ENCODE peak calls at places on chromosomes 11 and 22, in four cellular contexts. One of them, this sample, is unnamed.

GRCh38 chr11:123195182-123196059 is at the start of gene CLMP:
- DNase-seq in GM23338: peak
- DNase-seq in GM23248: peak
- DNase-seq in HCT116: no peak
- DNase-seq in this sample: no peak

GRCh38 chr22:45425101-45425500 is 11.6 kb downstream of the RIBC2 start:
- DNase-seq in HCT116: no peak
- DNase-seq in GM23338: no peak
- DNase-seq in GM23248: peak
- DNase-seq in this sample: no peak

GRCh38 chr11:68312117-68312779 is at the start of gene LRP5:
- DNase-seq in GM23248: peak
- DNase-seq in HCT116: no peak
- DNase-seq in GM23338: peak
- DNase-seq in this sample: peak

GRCh38 chr11:124329787-124330478 is 9.9 kb upstream of the OR8D2 start:
- DNase-seq in GM23338: peak
- DNase-seq in GM23248: peak
- DNase-seq in HCT116: no peak
- DNase-seq in this sample: peak

GRCh38 chr11:31799036-31799793 is 11.9 kb downstream of the PAX6 start:
- DNase-seq in GM23338: peak
- DNase-seq in GM23248: no peak
- DNase-seq in HCT116: no peak
- DNase-seq in this sample: peak

GRCh38 chr22:41619979-41620645 is 731 bp downstream of the DESI1 start:
- DNase-seq in GM23338: peak
- DNase-seq in GM23248: peak
- DNase-seq in HCT116: no peak
- DNase-seq in this sample: peak

GRCh38 chr22:17957683-17958082 is 66.7 kb downstream of the MICAL3 start:
- DNase-seq in GM23248: peak
- DNase-seq in GM23338: no peak
- DNase-seq in HCT116: no peak
- DNase-seq in this sample: no peak

GRCh38 chr11:46674463-46675287 is 25.7 kb downstream of the ARHGAP1 start:
- DNase-seq in GM23338: peak
- DNase-seq in GM23248: no peak
- DNase-seq in HCT116: no peak
- DNase-seq in this sample: no peak

GRCh38 chr11:118260353-118260752 is 3.7 kb downstream of the MPZL2 start:
- DNase-seq in GM23248: no peak
- DNase-seq in HCT116: no peak
- DNase-seq in GM23338: no peak
- DNase-seq in this sample: no peak

GRCh38 chr11:63866211-63866610 is 27.3 kb downstream of the MARK2 start:
- DNase-seq in HCT116: no peak
- DNase-seq in GM23338: no peak
- DNase-seq in GM23248: peak
- DNase-seq in this sample: peak

GRCh38 chr11:128963744-128964340 is 21.2 kb upstream of the TP53AIP1 start:
- DNase-seq in GM23338: no peak
- DNase-seq in GM23248: no peak
- DNase-seq in HCT116: no peak
- DNase-seq in this sample: no peak

GRCh38 chr11:96200243-96200642 is 142.8 kb downstream of the MAML2 start:
- DNase-seq in HCT116: no peak
- DNase-seq in GM23248: peak
- DNase-seq in GM23338: no peak
- DNase-seq in this sample: no peak

GRCh38 chr11:86988351-86988881 is 33.2 kb upstream of the FZD4 start:
- DNase-seq in GM23338: no peak
- DNase-seq in GM23248: no peak
- DNase-seq in HCT116: no peak
- DNase-seq in this sample: no peak

GRCh38 chr22:36374603-36375024 is 13.2 kb downstream of the MYH9 start:
- DNase-seq in HCT116: peak
- DNase-seq in GM23338: no peak
- DNase-seq in GM23248: peak
- DNase-seq in this sample: no peak

GRCh38 chr11:75101424-75102128 is 4.9 kb upstream of the OR2AT4 start:
- DNase-seq in GM23248: no peak
- DNase-seq in GM23338: no peak
- DNase-seq in HCT116: no peak
- DNase-seq in this sample: no peak

GRCh38 chr11:61698173-61698965 is 18.2 kb downstream of the DAGLA start:
- DNase-seq in GM23248: no peak
- DNase-seq in GM23338: no peak
- DNase-seq in HCT116: no peak
- DNase-seq in this sample: no peak

GRCh38 chr22:49258107-49259010 is 569.3 kb downstream of the BRD1 start:
- DNase-seq in GM23248: no peak
- DNase-seq in GM23338: no peak
- DNase-seq in HCT116: no peak
- DNase-seq in this sample: no peak

GRCh38 chr11:59141673-59142460 is 789 bp upstream of the FAM111A start:
- DNase-seq in GM23248: peak
- DNase-seq in GM23338: peak
- DNase-seq in HCT116: no peak
- DNase-seq in this sample: no peak

GRCh38 chr11:110082899-110083298 is 10.3 kb upstream of the ZC3H12C start:
- DNase-seq in HCT116: no peak
- DNase-seq in GM23338: no peak
- DNase-seq in GM23248: no peak
- DNase-seq in this sample: no peak

GRCh38 chr11:36053314-36053713 is 109.5 kb downstream of the LDLRAD3 start:
- DNase-seq in HCT116: no peak
- DNase-seq in GM23248: no peak
- DNase-seq in GM23338: no peak
- DNase-seq in this sample: no peak

GRCh38 chr11:111982019-111982464 is 43.2 kb upstream of the DLAT start:
- DNase-seq in GM23248: peak
- DNase-seq in GM23338: peak
- DNase-seq in HCT116: peak
- DNase-seq in this sample: peak

GRCh38 chr22:46681010-46681409 is 57.0 kb downstream of the CERK start:
- DNase-seq in HCT116: no peak
- DNase-seq in GM23338: peak
- DNase-seq in GM23248: no peak
- DNase-seq in this sample: no peak

GRCh38 chr11:35525501-35526175 is at the start of gene PAMR1:
- DNase-seq in HCT116: no peak
- DNase-seq in GM23248: peak
- DNase-seq in GM23338: peak
- DNase-seq in this sample: peak

GRCh38 chr22:18044548-18045271 is 20.3 kb upstream of the MICAL3 start:
- DNase-seq in GM23338: no peak
- DNase-seq in GM23248: no peak
- DNase-seq in HCT116: no peak
- DNase-seq in this sample: no peak

GRCh38 chr11:108838804-108839128 is 173.9 kb downstream of the DDX10 start:
- DNase-seq in GM23338: no peak
- DNase-seq in GM23248: no peak
- DNase-seq in HCT116: no peak
- DNase-seq in this sample: no peak

GRCh38 chr11:71437879-71438278 is 10.3 kb downstream of the DHCR7 start:
- DNase-seq in GM23338: no peak
- DNase-seq in HCT116: no peak
- DNase-seq in GM23248: no peak
- DNase-seq in this sample: no peak

GRCh38 chr22:27011131-27011530 is 353.7 kb downstream of the MIAT start:
- DNase-seq in GM23338: no peak
- DNase-seq in GM23248: peak
- DNase-seq in HCT116: no peak
- DNase-seq in this sample: no peak

GRCh38 chr22:45948081-45948648 is 28.8 kb downstream of the WNT7B start:
- DNase-seq in HCT116: no peak
- DNase-seq in GM23338: no peak
- DNase-seq in GM23248: no peak
- DNase-seq in this sample: no peak

GRCh38 chr11:70601861-70602575 is 203.7 kb downstream of the CTTN start:
- DNase-seq in HCT116: no peak
- DNase-seq in GM23248: no peak
- DNase-seq in GM23338: no peak
- DNase-seq in this sample: no peak

GRCh38 chr22:40950888-40951794 is at the start of gene RBX1:
- DNase-seq in HCT116: peak
- DNase-seq in GM23338: peak
- DNase-seq in GM23248: peak
- DNase-seq in this sample: peak

GRCh38 chr22:43128928-43129424 is 14.2 kb downstream of the MCAT start:
- DNase-seq in HCT116: no peak
- DNase-seq in GM23338: peak
- DNase-seq in GM23248: no peak
- DNase-seq in this sample: peak
- TF ChIP-seq EZH2phosphoT487 in HCT116: no peak
- TF ChIP-seq EZH2phosphoT487 in GM23338: no peak
- TF ChIP-seq EZH2phosphoT487 in GM23248: no peak
- TF ChIP-seq EZH2phosphoT487 in this sample: no peak

GRCh38 chr11:66580803-66581202 is 12.1 kb downstream of the CCDC87 start:
- DNase-seq in HCT116: no peak
- DNase-seq in GM23338: no peak
- DNase-seq in GM23248: peak
- DNase-seq in this sample: no peak
- TF ChIP-seq EZH2phosphoT487 in HCT116: no peak
- TF ChIP-seq EZH2phosphoT487 in GM23338: no peak
- TF ChIP-seq EZH2phosphoT487 in GM23248: no peak
- TF ChIP-seq EZH2phosphoT487 in this sample: no peak

GRCh38 chr11:121829159-121829643 is 286.8 kb downstream of the BLID start:
- DNase-seq in GM23338: no peak
- DNase-seq in HCT116: peak
- DNase-seq in GM23248: peak
- DNase-seq in this sample: no peak
- TF ChIP-seq EZH2phosphoT487 in GM23338: no peak
- TF ChIP-seq EZH2phosphoT487 in HCT116: no peak
- TF ChIP-seq EZH2phosphoT487 in GM23248: peak
- TF ChIP-seq EZH2phosphoT487 in this sample: no peak

DNA sequence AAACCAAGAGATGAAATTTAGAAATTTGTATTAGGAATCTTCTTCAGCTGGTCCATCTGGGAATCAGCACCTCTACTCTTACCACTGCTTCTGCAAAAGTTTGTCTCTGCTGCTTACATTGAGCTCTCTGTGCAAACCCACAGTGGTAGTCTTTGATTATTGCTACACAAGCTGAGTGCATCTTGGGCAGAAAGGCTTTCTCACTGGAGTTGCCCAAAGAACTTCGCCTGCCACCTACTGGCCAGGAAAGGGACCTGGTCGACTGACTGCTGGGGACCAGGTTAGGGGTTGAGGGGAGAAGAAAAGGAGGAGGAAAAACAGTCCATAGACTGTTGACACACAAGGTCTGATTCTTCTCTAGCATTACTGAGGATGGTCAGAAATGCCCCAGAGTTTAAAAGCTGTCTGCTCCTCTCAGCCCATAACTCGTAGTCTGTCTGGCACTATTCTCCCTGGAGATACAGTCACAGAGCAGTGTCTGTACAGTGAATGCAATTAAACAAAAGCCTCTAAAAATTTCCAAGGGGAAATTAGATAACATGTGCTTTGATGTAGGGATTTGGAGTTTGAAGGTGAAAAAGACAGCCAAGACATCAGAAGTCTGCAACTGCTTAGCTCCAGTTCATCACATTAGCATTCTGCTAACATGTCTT is 215.0 kb upstream of the CTSC start:
- DNase-seq in GM23338: peak
- DNase-seq in GM23248: peak
- DNase-seq in HCT116: peak
- DNase-seq in this sample: peak
- TF ChIP-seq EZH2phosphoT487 in GM23338: no peak
- TF ChIP-seq EZH2phosphoT487 in GM23248: no peak
- TF ChIP-seq EZH2phosphoT487 in HCT116: no peak
- TF ChIP-seq EZH2phosphoT487 in this sample: no peak

DNA sequence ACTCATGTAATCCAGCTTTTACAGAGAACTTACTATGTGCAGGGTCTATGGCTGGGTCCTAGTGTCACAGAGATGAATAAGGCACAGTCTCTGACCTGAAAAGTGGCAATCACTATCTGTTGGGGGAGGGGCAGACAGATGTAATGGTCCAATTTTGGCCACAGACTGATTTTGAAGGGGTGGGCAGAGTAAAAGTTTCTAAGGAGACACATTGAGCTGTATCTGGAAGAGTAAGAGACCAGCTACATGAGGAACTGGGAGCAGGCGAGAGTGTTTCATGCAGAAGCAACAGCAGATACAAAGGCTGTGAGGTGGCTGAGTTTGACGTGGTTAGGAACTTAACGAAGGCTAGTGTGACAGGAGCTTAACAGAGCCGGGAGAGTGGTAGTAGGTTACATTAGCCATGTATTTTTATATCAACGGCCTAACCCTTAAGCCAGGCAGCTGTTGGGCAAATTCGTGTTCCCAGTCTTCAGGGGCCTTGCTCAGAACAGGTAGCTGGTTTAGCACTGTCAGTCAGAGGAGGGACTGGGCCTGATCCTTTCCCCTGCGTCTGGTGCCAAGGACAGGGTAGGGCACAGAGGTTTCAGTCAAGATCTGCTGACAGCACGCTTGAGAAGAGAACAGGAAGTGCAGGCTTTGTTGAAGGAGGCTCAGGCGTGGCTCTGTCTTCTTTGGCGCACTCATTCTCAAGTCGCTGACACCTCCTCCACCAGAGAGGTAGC is 1.4 kb upstream of the STIM1 start:
- DNase-seq in HCT116: no peak
- DNase-seq in GM23338: no peak
- DNase-seq in GM23248: no peak
- DNase-seq in this sample: peak
- TF ChIP-seq EZH2phosphoT487 in HCT116: no peak
- TF ChIP-seq EZH2phosphoT487 in GM23338: no peak
- TF ChIP-seq EZH2phosphoT487 in GM23248: no peak
- TF ChIP-seq EZH2phosphoT487 in this sample: no peak

GRCh38 chr22:23922921-23923320 is 28.7 kb downstream of the MIF start:
- DNase-seq in HCT116: no peak
- DNase-seq in GM23338: no peak
- DNase-seq in GM23248: no peak
- DNase-seq in this sample: no peak
- TF ChIP-seq EZH2phosphoT487 in HCT116: no peak
- TF ChIP-seq EZH2phosphoT487 in GM23338: no peak
- TF ChIP-seq EZH2phosphoT487 in GM23248: no peak
- TF ChIP-seq EZH2phosphoT487 in this sample: no peak

GRCh38 chr11:133945087-133945974 is 11.4 kb downstream of the IGSF9B start:
- DNase-seq in HCT116: no peak
- DNase-seq in GM23248: peak
- DNase-seq in GM23338: no peak
- DNase-seq in this sample: no peak
- TF ChIP-seq EZH2phosphoT487 in HCT116: no peak
- TF ChIP-seq EZH2phosphoT487 in GM23248: no peak
- TF ChIP-seq EZH2phosphoT487 in GM23338: no peak
- TF ChIP-seq EZH2phosphoT487 in this sample: no peak

This sample was measured in MM.1S.